ENCODE peak calls at places on chromosomes 5 and 9, in five cellular contexts. G, E, D, S and B are unnamed samples.
A peak's percentile ranks its signal among the peaks of the same experiment; 100 is the strongest.

GRCh38 chr9:99868845-99869244 is 37.6 kb upstream of the STX17 start:
- DNase-seq in G (no peak), E (no peak), D (no peak), S (no peak), B (no peak)

GRCh38 chr5:177111720-177112394 is 21.7 kb upstream of the NSD1 start:
- DNase-seq in G (peak; percentile 65), E (peak; percentile 45), D (peak; percentile 69), S (no peak), B (peak; percentile 66)

GRCh38 chr9:5425006-5425628 is 12.6 kb downstream of the PLGRKT start:
- DNase-seq in G (peak; percentile 4), E (no peak), D (no peak), S (no peak), B (peak; percentile 57)

GRCh38 chr9:108383801-108384200 is 472.0 kb downstream of the ACTL7B start:
- DNase-seq in G (no peak), E (no peak), D (no peak), S (peak; percentile 62), B (peak; percentile 3)

GRCh38 chr5:171308453-171309275 is at the start of gene TLX3:
- DNase-seq in G (no peak), E (no peak), D (no peak), S (no peak), B (peak; percentile 15)

GRCh38 chr9:136107953-136108647 is 10.6 kb downstream of the TMEM250 start:
- DNase-seq in G (no peak), E (no peak), D (no peak), S (no peak), B (no peak)

GRCh38 chr5:56328753-56329560 is 95.8 kb upstream of the ANKRD55 start:
- DNase-seq in G (peak; percentile 50), E (peak; percentile 7), D (peak; percentile 48), S (peak; percentile 71), B (no peak)

GRCh38 chr9:119639287-119639955 is 270.2 kb upstream of the BRINP1 start:
- DNase-seq in G (peak; percentile 56), E (no peak), D (peak; percentile 61), S (no peak), B (peak; percentile 16)

GRCh38 chr9:27019589-27019988 is 14.1 kb upstream of the LRRC19 start:
- DNase-seq in G (peak; percentile 62), E (no peak), D (no peak), S (peak; percentile 10), B (no peak)

GRCh38 chr9:136231478-136232297 is 13.9 kb downstream of the QSOX2 start:
- DNase-seq in G (no peak), E (peak; percentile 14), D (no peak), S (no peak), B (no peak)

GRCh38 chr9:114317665-114318357 is 5.1 kb upstream of the ORM1 start:
- DNase-seq in G (peak; percentile 88), E (no peak), D (no peak), S (no peak), B (no peak)

GRCh38 chr5:88672644-88673493 is 210.1 kb downstream of the MEF2C start:
- DNase-seq in G (no peak), E (no peak), D (no peak), S (peak; percentile 88), B (peak; percentile 73)

GRCh38 chr5:93607367-93608258 is 24.6 kb downstream of the NR2F1 start:
- DNase-seq in G (peak; percentile 85), E (peak; percentile 23), D (peak; percentile 65), S (peak; percentile 87), B (peak; percentile 65)

GRCh38 chr5:177302354-177303110 is 987 bp downstream of the RAB24 start:
- DNase-seq in G (peak; percentile 28), E (no peak), D (no peak), S (no peak), B (no peak)

GRCh38 chr5:83523926-83524325 is 52.4 kb downstream of the VCAN start:
- DNase-seq in G (peak; percentile 61), E (no peak), D (no peak), S (no peak), B (no peak)

GRCh38 chr9:128499920-128500319 is 4.6 kb upstream of the GLE1 start:
- DNase-seq in G (no peak), E (no peak), D (no peak), S (no peak), B (no peak)

GRCh38 chr9:113446323-113446740 is 17.2 kb upstream of the RGS3 start:
- DNase-seq in G (peak; percentile 81), E (no peak), D (peak; percentile 56), S (peak; percentile 23), B (peak; percentile 65)

GRCh38 chr5:57422993-57423392 is 59.6 kb downstream of the ACTBL2 start:
- DNase-seq in G (no peak), E (no peak), D (no peak), S (no peak), B (no peak)

GRCh38 chr9:104094534-104095020 is 468 bp downstream of the SMC2 start:
- DNase-seq in G (no peak), E (no peak), D (no peak), S (no peak), B (no peak)

GRCh38 chr5:150498971-150499370 is 9.0 kb upstream of the NDST1 start:
- DNase-seq in G (no peak), E (no peak), D (no peak), S (no peak), B (no peak)
- H3K4me1 ChIP-seq in G (peaks cover 78% of the 10 kb centered on the region), E (no peaks in the 10 kb centered on the region), D (peaks cover 47% of the 10 kb centered on the region), S (peaks cover 56% of the 10 kb centered on the region), B (peaks cover 10% of the 10 kb centered on the region)

DNA sequence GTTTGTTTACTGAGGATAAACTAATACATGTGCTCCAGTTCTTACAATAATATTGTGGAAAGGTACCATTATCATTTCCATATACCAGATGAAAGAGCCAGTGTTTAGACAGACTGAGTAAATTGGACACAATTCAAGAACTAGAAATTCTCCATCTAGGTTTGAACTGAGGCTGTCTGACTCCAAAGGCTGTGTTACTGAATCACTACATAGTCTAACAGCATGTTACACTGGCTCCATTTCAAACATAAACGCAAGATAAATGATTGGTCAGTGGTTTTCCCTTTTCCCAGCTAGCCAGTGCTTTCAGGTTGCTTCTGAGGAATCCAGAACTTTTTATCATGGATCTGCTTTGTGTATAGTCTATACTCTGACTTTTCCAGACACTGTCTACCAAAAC is 8.1 kb downstream of the SPDL1 start:
- DNase-seq in G (peak; percentile 22), E (no peak), D (no peak), S (peak; percentile 95), B (no peak)
- H3K4me1 ChIP-seq in G (peaks cover 9% of the 10 kb centered on the region), E (no peaks in the 10 kb centered on the region), D (no peaks in the 10 kb centered on the region), S (no peaks in the 10 kb centered on the region), B (no peaks in the 10 kb centered on the region)

DNA sequence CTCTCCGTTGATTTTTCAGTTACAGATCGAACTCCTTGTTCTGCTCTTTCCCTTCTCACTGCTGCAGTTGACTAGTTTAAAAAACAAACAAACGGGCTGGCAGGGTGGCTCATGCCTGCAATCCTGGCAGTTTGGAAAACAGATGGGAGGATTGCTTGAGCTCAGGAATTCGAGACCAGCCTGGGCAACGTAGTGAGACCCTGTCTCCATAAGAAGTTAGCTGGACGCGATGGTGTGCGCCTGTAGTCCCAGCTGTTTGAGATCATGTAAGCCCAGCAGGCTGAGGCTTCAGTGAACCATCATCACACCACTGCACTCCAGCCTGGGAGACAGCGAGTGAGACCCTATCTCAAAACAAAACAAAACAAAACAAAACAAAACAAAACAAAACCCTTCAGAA is 51.4 kb upstream of the NCS1 start:
- DNase-seq in G (no peak), E (no peak), D (no peak), S (no peak), B (no peak)
- H3K4me1 ChIP-seq in G (peaks cover 19% of the 10 kb centered on the region), E (no peaks in the 10 kb centered on the region), D (peaks cover 3% of the 10 kb centered on the region), S (peaks cover 23% of the 10 kb centered on the region), B (peaks cover 37% of the 10 kb centered on the region)

GRCh38 chr5:169176686-169177430 is 124.1 kb downstream of the SLIT3 start:
- DNase-seq in G (no peak), E (no peak), D (no peak), S (no peak), B (no peak)
- H3K4me1 ChIP-seq in G (peaks cover 23% of the 10 kb centered on the region), E (no peaks in the 10 kb centered on the region), D (peaks cover 12% of the 10 kb centered on the region), S (no peaks in the 10 kb centered on the region), B (no peaks in the 10 kb centered on the region)

GRCh38 chr5:104774372-104774771 is 1211.8 kb upstream of the NUDT12 start:
- DNase-seq in G (no peak), E (no peak), D (no peak), S (no peak), B (no peak)
- H3K4me1 ChIP-seq in G (no peaks in the 10 kb centered on the region), E (no peaks in the 10 kb centered on the region), D (no peaks in the 10 kb centered on the region), S (no peaks in the 10 kb centered on the region), B (no peaks in the 10 kb centered on the region)

DNA sequence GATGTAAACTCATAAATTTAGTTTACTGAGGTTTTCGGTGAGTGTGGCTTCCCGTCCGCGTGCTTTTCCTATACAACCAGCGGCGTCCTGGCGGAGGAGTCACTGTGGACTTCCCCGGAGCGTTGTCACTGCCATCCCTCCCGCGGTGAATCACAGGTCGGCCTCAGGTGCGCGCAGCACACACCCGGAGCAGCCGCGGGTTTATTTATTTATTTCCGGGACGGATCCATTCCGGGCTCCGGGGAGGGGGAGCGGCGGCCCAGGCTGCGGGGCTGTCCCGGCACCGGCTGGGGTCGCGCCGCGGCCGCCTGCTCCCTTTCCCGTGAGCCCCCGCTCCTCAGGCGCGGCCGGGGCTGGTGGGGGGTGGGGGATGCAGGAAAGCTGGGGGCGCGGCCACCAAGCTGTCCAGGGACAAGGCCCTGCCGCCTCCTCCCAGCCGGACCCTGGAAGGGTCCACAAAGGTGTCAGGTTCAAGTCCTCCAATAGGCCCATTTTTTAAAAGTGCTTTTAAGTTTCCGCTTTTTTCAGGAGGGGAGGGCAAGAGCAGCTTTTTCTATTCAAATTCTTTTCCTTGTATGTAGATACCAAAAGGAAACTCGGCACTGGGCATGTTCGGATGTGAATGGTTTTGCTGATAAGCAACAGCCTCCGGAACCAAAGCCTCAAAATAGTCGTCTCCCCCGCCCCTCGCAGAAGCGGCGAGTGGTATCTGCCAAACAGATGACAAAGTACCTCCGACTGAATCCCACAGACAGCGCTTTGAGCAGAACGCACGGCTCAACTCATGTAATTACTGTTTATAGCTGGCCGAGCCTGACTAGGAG is 192.5 kb downstream of the CD180 start:
- DNase-seq in G (peak; percentile 83), E (peak; percentile 82), D (peak; percentile 91), S (peak; percentile 97), B (peak; percentile 74)
- H3K4me1 ChIP-seq in G (peaks cover 43% of the 10 kb centered on the region), E (peaks cover 39% of the 10 kb centered on the region), D (peaks cover 20% of the 10 kb centered on the region), S (peaks cover 18% of the 10 kb centered on the region), B (peaks cover 3% of the 10 kb centered on the region)

GRCh38 chr5:97074859-97075489 is 67.4 kb downstream of the LIX1 start:
- DNase-seq in G (no peak), E (no peak), D (no peak), S (no peak), B (no peak)
- H3K4me1 ChIP-seq in G (peaks cover 8% of the 10 kb centered on the region), E (no peaks in the 10 kb centered on the region), D (no peaks in the 10 kb centered on the region), S (no peaks in the 10 kb centered on the region), B (no peaks in the 10 kb centered on the region)

DNA sequence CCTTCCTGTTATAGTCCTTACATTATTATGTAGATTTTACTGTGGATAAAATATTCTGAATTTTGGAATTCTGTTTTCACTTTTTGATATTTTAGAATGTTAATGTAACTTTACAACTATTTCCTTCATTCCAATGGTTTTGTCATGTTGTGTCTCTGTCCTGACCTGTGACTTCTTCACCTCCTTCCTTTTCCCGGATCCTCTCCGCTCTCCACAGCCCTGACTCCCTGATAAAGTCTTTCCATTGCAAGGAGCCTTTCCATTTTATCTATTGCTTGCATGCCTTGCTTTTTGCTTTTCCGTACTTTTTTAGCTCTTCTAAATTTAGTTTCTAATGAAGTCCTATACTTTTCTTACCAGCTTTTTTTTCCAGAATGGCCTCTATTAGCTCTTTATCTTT is 117.6 kb upstream of the ARRDC3 start:
- DNase-seq in G (no peak), E (no peak), D (no peak), S (no peak), B (no peak)
- H3K4me1 ChIP-seq in G (peaks cover 5% of the 10 kb centered on the region), E (no peaks in the 10 kb centered on the region), D (no peaks in the 10 kb centered on the region), S (no peaks in the 10 kb centered on the region), B (no peaks in the 10 kb centered on the region)